ENCODE peak calls at places on chromosomes 13 and 19, in seven cellular contexts. One of them, this sample, is unnamed.
A peak's percentile ranks its signal among the peaks of the same experiment; 100 is the strongest.

GRCh38 chr13:98143601-98144500 is 957 bp downstream of the FARP1 start:
- DNase-seq in fibroblast of lung: peak; percentile 46
- DNase-seq in MM.1S: peak; percentile 9
- DNase-seq in kidney epithelial cell: no peak
- DNase-seq in GM23248: peak; percentile 76
- DNase-seq in DND-41: no peak
- DNase-seq in endodermal cell: peak; percentile 55
- DNase-seq in this sample: peak; percentile 49

GRCh38 chr13:112928020-112928931 is 40.7 kb upstream of the MCF2L start:
- DNase-seq in MM.1S: no peak
- DNase-seq in fibroblast of lung: peak; percentile 10
- DNase-seq in DND-41: no peak
- DNase-seq in kidney epithelial cell: no peak
- DNase-seq in endodermal cell: no peak
- DNase-seq in GM23248: no peak
- DNase-seq in this sample: no peak

GRCh38 chr13:74040200-74040599 is 94.0 kb downstream of the KLF12 start:
- DNase-seq in DND-41: peak; percentile 45
- DNase-seq in fibroblast of lung: peak; percentile 33
- DNase-seq in GM23248: peak; percentile 38
- DNase-seq in MM.1S: peak; percentile 44
- DNase-seq in endodermal cell: peak; percentile 95
- DNase-seq in kidney epithelial cell: no peak
- DNase-seq in this sample: peak; percentile 34

GRCh38 chr13:41013834-41014233 is 5.3 kb downstream of the ELF1 start:
- DNase-seq in endodermal cell: no peak
- DNase-seq in GM23248: no peak
- DNase-seq in DND-41: no peak
- DNase-seq in fibroblast of lung: no peak
- DNase-seq in kidney epithelial cell: no peak
- DNase-seq in MM.1S: no peak
- DNase-seq in this sample: no peak

GRCh38 chr13:67439365-67439764 is 209.2 kb upstream of the PCDH9 start:
- DNase-seq in kidney epithelial cell: no peak
- DNase-seq in DND-41: no peak
- DNase-seq in endodermal cell: no peak
- DNase-seq in MM.1S: no peak
- DNase-seq in fibroblast of lung: no peak
- DNase-seq in GM23248: no peak
- DNase-seq in this sample: no peak

GRCh38 chr13:29771247-29771646 is 79.2 kb downstream of the UBL3 start:
- DNase-seq in fibroblast of lung: peak; percentile 56
- DNase-seq in kidney epithelial cell: no peak
- DNase-seq in endodermal cell: no peak
- DNase-seq in DND-41: no peak
- DNase-seq in GM23248: peak; percentile 48
- DNase-seq in MM.1S: peak; percentile 22
- DNase-seq in this sample: peak; percentile 53

GRCh38 chr13:46296920-46297319 is 85.2 kb downstream of the LRRC63 start:
- DNase-seq in endodermal cell: no peak
- DNase-seq in fibroblast of lung: peak; percentile 94
- DNase-seq in DND-41: peak; percentile 47
- DNase-seq in kidney epithelial cell: peak; percentile 23
- DNase-seq in GM23248: peak; percentile 92
- DNase-seq in MM.1S: no peak
- DNase-seq in this sample: peak; percentile 83

GRCh38 chr19:38213911-38214625 is 10.0 kb downstream of the DPF1 start:
- DNase-seq in MM.1S: peak; percentile 65
- DNase-seq in kidney epithelial cell: peak; percentile 77
- DNase-seq in endodermal cell: no peak
- DNase-seq in GM23248: peak; percentile 85
- DNase-seq in fibroblast of lung: peak; percentile 29
- DNase-seq in DND-41: peak; percentile 59
- DNase-seq in this sample: peak; percentile 29

GRCh38 chr13:77521194-77521593 is 14.3 kb upstream of the SCEL start:
- DNase-seq in DND-41: no peak
- DNase-seq in fibroblast of lung: no peak
- DNase-seq in GM23248: peak; percentile 54
- DNase-seq in kidney epithelial cell: peak; percentile 64
- DNase-seq in MM.1S: no peak
- DNase-seq in endodermal cell: no peak
- DNase-seq in this sample: no peak

GRCh38 chr13:36438594-36439483 is 6.5 kb downstream of the CCNA1 start:
- DNase-seq in DND-41: peak; percentile 43
- DNase-seq in MM.1S: no peak
- DNase-seq in fibroblast of lung: no peak
- DNase-seq in kidney epithelial cell: no peak
- DNase-seq in GM23248: no peak
- DNase-seq in endodermal cell: no peak
- DNase-seq in this sample: no peak

GRCh38 chr13:36552334-36552733 is 120.0 kb downstream of the CCNA1 start:
- DNase-seq in DND-41: no peak
- DNase-seq in kidney epithelial cell: no peak
- DNase-seq in MM.1S: no peak
- DNase-seq in endodermal cell: no peak
- DNase-seq in GM23248: no peak
- DNase-seq in fibroblast of lung: no peak
- DNase-seq in this sample: no peak

GRCh38 chr13:33931397-33931987 is 113.5 kb downstream of the RFC3 start:
- DNase-seq in MM.1S: peak; percentile 28
- DNase-seq in GM23248: peak; percentile 74
- DNase-seq in endodermal cell: peak; percentile 63
- DNase-seq in DND-41: peak; percentile 13
- DNase-seq in kidney epithelial cell: no peak
- DNase-seq in fibroblast of lung: peak; percentile 65
- DNase-seq in this sample: peak; percentile 65

GRCh38 chr19:53885036-53885435 is 3.0 kb downstream of the PRKCG start:
- DNase-seq in kidney epithelial cell: no peak
- DNase-seq in endodermal cell: no peak
- DNase-seq in MM.1S: no peak
- DNase-seq in GM23248: no peak
- DNase-seq in DND-41: no peak
- DNase-seq in fibroblast of lung: no peak
- DNase-seq in this sample: no peak

GRCh38 chr19:11375143-11375948 is 880 bp downstream of the SWSAP1 start:
- DNase-seq in kidney epithelial cell: no peak
- DNase-seq in MM.1S: peak; percentile 62
- DNase-seq in GM23248: no peak
- DNase-seq in DND-41: peak; percentile 91
- DNase-seq in fibroblast of lung: no peak
- DNase-seq in endodermal cell: peak; percentile 83
- DNase-seq in this sample: no peak

GRCh38 chr19:55406869-55407624 is 541 bp downstream of the UBE2S start:
- DNase-seq in GM23248: peak; percentile 81
- DNase-seq in endodermal cell: peak; percentile 45
- DNase-seq in DND-41: peak; percentile 49
- DNase-seq in kidney epithelial cell: no peak
- DNase-seq in fibroblast of lung: peak; percentile 37
- DNase-seq in MM.1S: peak; percentile 30
- DNase-seq in this sample: peak; percentile 43

GRCh38 chr19:40550951-40551350 is 25.7 kb upstream of the SHKBP1 start:
- DNase-seq in fibroblast of lung: no peak
- DNase-seq in GM23248: no peak
- DNase-seq in DND-41: no peak
- DNase-seq in MM.1S: no peak
- DNase-seq in endodermal cell: peak; percentile 62
- DNase-seq in kidney epithelial cell: no peak
- DNase-seq in this sample: no peak

GRCh38 chr13:49604570-49604969 is 19.2 kb upstream of the RCBTB1 start:
- DNase-seq in MM.1S: no peak
- DNase-seq in endodermal cell: no peak
- DNase-seq in kidney epithelial cell: no peak
- DNase-seq in fibroblast of lung: no peak
- DNase-seq in DND-41: no peak
- DNase-seq in GM23248: no peak
- DNase-seq in this sample: no peak

GRCh38 chr19:33298146-33298911 is 4.0 kb downstream of the CEBPA start:
- DNase-seq in DND-41: no peak
- DNase-seq in MM.1S: no peak
- DNase-seq in GM23248: no peak
- DNase-seq in endodermal cell: peak; percentile 47
- DNase-seq in kidney epithelial cell: no peak
- DNase-seq in fibroblast of lung: no peak
- DNase-seq in this sample: no peak

GRCh38 chr19:41426952-41427646 is at the start of gene B3GNT8:
- DNase-seq in kidney epithelial cell: peak; percentile 12
- DNase-seq in MM.1S: no peak
- DNase-seq in fibroblast of lung: peak; percentile 68
- DNase-seq in endodermal cell: peak; percentile 96
- DNase-seq in GM23248: peak; percentile 86
- DNase-seq in DND-41: peak; percentile 51
- DNase-seq in this sample: peak; percentile 52

GRCh38 chr13:101053289-101053688 is 363.0 kb downstream of the NALCN start:
- DNase-seq in kidney epithelial cell: no peak
- DNase-seq in endodermal cell: no peak
- DNase-seq in DND-41: no peak
- DNase-seq in MM.1S: no peak
- DNase-seq in GM23248: peak; percentile 11
- DNase-seq in fibroblast of lung: no peak
- DNase-seq in this sample: no peak

DNA sequence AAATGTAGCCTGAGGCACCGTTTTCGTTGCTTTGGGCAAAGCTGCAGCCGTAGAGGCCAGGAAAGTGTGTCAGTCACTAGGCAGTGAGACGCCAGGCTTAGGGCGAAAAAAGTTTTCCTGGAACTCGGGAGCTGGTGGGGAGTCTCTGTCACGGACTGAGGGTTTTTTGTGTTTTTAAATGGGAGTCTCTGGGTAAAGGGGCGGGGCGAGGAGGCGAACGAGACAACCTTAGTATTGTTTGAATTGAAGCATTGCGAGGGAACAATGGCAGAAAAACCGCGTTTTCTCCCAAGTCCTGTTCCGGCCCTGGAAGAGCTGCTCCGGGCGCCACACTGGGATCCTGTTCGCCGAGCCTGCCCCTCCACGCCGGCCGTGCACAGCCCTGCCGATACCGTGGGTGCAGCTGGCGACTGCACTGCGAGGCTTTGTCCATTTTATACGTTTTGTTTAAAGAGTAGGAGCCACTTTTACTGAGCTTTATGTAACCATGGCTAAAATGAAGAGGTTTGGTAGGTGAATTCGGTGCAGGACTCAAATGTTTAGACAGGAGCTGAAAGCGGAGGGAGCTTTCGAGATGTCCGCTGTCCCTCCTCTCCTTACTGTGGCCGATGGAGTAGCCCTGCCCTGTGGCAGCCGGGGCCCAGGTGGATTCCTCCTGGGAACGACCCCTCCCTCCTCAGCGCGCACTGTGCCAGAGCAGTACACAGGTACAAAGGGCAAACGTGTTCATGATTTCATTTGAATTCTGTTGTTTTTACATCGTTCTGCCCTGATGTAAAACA is 1.5 kb downstream of the COL4A2 start:
- DNase-seq in endodermal cell: peak; percentile 83
- DNase-seq in MM.1S: no peak
- DNase-seq in fibroblast of lung: peak; percentile 61
- DNase-seq in kidney epithelial cell: no peak
- DNase-seq in DND-41: no peak
- DNase-seq in GM23248: peak; percentile 73
- DNase-seq in this sample: peak; percentile 81
- H3K4me3 ChIP-seq in endodermal cell: peak overlapping the region; percentile 92
- H3K4me3 ChIP-seq in MM.1S: peak overlapping the region; percentile 7
- H3K4me3 ChIP-seq in fibroblast of lung: peak overlapping the region; percentile 66
- H3K4me3 ChIP-seq in kidney epithelial cell: peak overlapping the region; percentile 67
- H3K4me3 ChIP-seq in DND-41: no peak overlapping the region
- H3K4me3 ChIP-seq in GM23248: peak overlapping the region; percentile 89
- H3K4me3 ChIP-seq in this sample: peak overlapping the region; percentile 88

GRCh38 chr19:3042545-3043267 is 13.6 kb upstream of the TLE2 start:
- DNase-seq in MM.1S: no peak
- DNase-seq in DND-41: no peak
- DNase-seq in GM23248: no peak
- DNase-seq in kidney epithelial cell: no peak
- DNase-seq in endodermal cell: no peak
- DNase-seq in fibroblast of lung: peak; percentile 20
- DNase-seq in this sample: no peak
- H3K4me3 ChIP-seq in MM.1S: no peak overlapping the region
- H3K4me3 ChIP-seq in DND-41: no peak overlapping the region
- H3K4me3 ChIP-seq in GM23248: no peak overlapping the region
- H3K4me3 ChIP-seq in kidney epithelial cell: no peak overlapping the region
- H3K4me3 ChIP-seq in endodermal cell: no peak overlapping the region
- H3K4me3 ChIP-seq in fibroblast of lung: no peak overlapping the region
- H3K4me3 ChIP-seq in this sample: no peak overlapping the region

GRCh38 chr19:49442793-49443365 is 1.6 kb upstream of the SLC17A7 start:
- DNase-seq in kidney epithelial cell: peak; percentile 29
- DNase-seq in MM.1S: peak; percentile 57
- DNase-seq in fibroblast of lung: peak; percentile 68
- DNase-seq in endodermal cell: peak; percentile 100
- DNase-seq in GM23248: peak; percentile 92
- DNase-seq in DND-41: peak; percentile 37
- DNase-seq in this sample: peak; percentile 93

GRCh38 chr19:49442354-49442753 is 1.0 kb upstream of the SLC17A7 start:
- DNase-seq in fibroblast of lung: no peak
- DNase-seq in kidney epithelial cell: no peak
- DNase-seq in endodermal cell: no peak
- DNase-seq in DND-41: no peak
- DNase-seq in GM23248: peak; percentile 36
- DNase-seq in MM.1S: no peak
- DNase-seq in this sample: no peak

GRCh38 chr19:49441960-49442350 is 628 bp upstream of the SLC17A7 start:
- DNase-seq in kidney epithelial cell: no peak
- DNase-seq in MM.1S: no peak
- DNase-seq in fibroblast of lung: no peak
- DNase-seq in GM23248: no peak
- DNase-seq in DND-41: no peak
- DNase-seq in endodermal cell: no peak
- DNase-seq in this sample: no peak

GRCh38 chr19:49440439-49441209 is 703 bp downstream of the SLC17A7 start:
- DNase-seq in fibroblast of lung: no peak
- DNase-seq in endodermal cell: no peak
- DNase-seq in GM23248: no peak
- DNase-seq in MM.1S: no peak
- DNase-seq in kidney epithelial cell: no peak
- DNase-seq in DND-41: no peak
- DNase-seq in this sample: no peak

GRCh38 chr19:49441210-49441959 is at the start of gene SLC17A7:
- DNase-seq in DND-41: peak; percentile 30
- DNase-seq in MM.1S: no peak
- DNase-seq in GM23248: peak; percentile 45
- DNase-seq in fibroblast of lung: no peak
- DNase-seq in endodermal cell: peak; percentile 91
- DNase-seq in kidney epithelial cell: no peak
- DNase-seq in this sample: no peak
- H3K4me3 ChIP-seq in DND-41: no peak within 1 kb of the TSS
- H3K4me3 ChIP-seq in MM.1S: peak within 1 kb of the TSS; percentile 84
- H3K4me3 ChIP-seq in GM23248: peak within 1 kb of the TSS; percentile 82
- H3K4me3 ChIP-seq in fibroblast of lung: no peak within 1 kb of the TSS
- H3K4me3 ChIP-seq in endodermal cell: peak within 1 kb of the TSS; percentile 56
- H3K4me3 ChIP-seq in kidney epithelial cell: no peak within 1 kb of the TSS
- H3K4me3 ChIP-seq in this sample: peak within 1 kb of the TSS; percentile 3

DNA sequence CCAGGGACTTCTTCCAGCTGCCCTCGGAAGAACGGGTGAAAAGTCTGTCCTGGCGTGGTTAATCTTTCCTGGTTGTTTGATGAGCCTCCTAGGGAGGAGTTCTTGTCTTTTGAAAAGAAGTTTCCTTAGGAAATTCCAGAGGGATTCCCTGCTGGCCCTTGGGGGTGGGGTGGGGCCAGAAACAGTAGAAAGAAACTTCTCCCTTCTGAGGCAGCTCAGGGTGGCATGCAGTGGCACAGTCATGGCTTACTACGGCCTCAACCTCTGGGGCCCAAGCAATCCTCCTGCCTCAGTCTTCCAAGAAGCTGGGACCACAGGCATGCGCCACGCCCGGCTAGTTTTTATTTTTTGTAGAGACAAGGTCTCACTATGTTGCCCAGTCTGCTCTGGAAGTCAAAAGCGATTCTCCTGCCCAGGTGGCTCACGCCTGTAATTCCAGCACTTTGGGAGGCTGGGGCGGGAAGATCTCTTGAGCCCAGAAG is 1.5 kb downstream of the ZNF101 start:
- DNase-seq in GM23248: peak; percentile 11
- DNase-seq in kidney epithelial cell: no peak
- DNase-seq in DND-41: no peak
- DNase-seq in MM.1S: no peak
- DNase-seq in endodermal cell: peak; percentile 84
- DNase-seq in fibroblast of lung: no peak
- DNase-seq in this sample: no peak
- H3K4me3 ChIP-seq in GM23248: peak overlapping the region; percentile 81
- H3K4me3 ChIP-seq in kidney epithelial cell: no peak overlapping the region
- H3K4me3 ChIP-seq in DND-41: peak overlapping the region; percentile 97
- H3K4me3 ChIP-seq in MM.1S: no peak overlapping the region
- H3K4me3 ChIP-seq in endodermal cell: peak overlapping the region; percentile 96
- H3K4me3 ChIP-seq in fibroblast of lung: peak overlapping the region; percentile 85
- H3K4me3 ChIP-seq in this sample: peak overlapping the region; percentile 70

This sample was measured in cardiac fibroblast.